ENCODE peak calls at places on chromosomes 5 and 9, in four cellular contexts. J is CD8-positive, alpha-beta memory T cell; M is thyroid gland; K is fibroblast of mammary gland. Q is an unnamed sample.

GRCh38 chr5:172634106-172634899 is 6.8 kb upstream of the NEURL1B start:
- DNase-seq in J (no peak), M (no peak), K (no peak), Q (no peak)

GRCh38 chr9:134293576-134294227 is 32.6 kb upstream of the RXRA start:
- DNase-seq in J (no peak), M (no peak), K (peak), Q (peak)

GRCh38 chr5:84249918-84250635 is 134.6 kb downstream of the EDIL3 start:
- DNase-seq in J (no peak), M (no peak), K (peak), Q (peak)

GRCh38 chr5:96275051-96275450 is 158.0 kb downstream of the PCSK1 start:
- DNase-seq in J (no peak), M (no peak), K (no peak), Q (no peak)

GRCh38 chr5:84239509-84239908 is 145.2 kb downstream of the EDIL3 start:
- DNase-seq in J (no peak), M (no peak), K (peak), Q (peak)

GRCh38 chr5:39877479-39877878 is 452.7 kb upstream of the DAB2 start:
- DNase-seq in J (no peak), M (no peak), K (no peak), Q (no peak)

GRCh38 chr5:91145233-91145620 is 237.9 kb downstream of the ARRDC3 start:
- DNase-seq in J (no peak), M (no peak), K (no peak), Q (no peak)

GRCh38 chr5:20833081-20833627 is 845.2 kb upstream of the CDH18 start:
- DNase-seq in J (no peak), M (no peak), K (no peak), Q (no peak)

GRCh38 chr5:173890195-173890951 is 2.2 kb downstream of the CPEB4 start:
- DNase-seq in J (no peak), M (peak), K (peak), Q (peak)

GRCh38 chr5:76836585-76836984 is 13.2 kb upstream of the S100Z start:
- DNase-seq in J (no peak), M (no peak), K (peak), Q (no peak)

GRCh38 chr5:17219006-17219422 is 1.6 kb downstream of the BASP1 start:
- DNase-seq in J (no peak), M (peak), K (no peak), Q (peak)

GRCh38 chr9:135850737-135851136 is 56.6 kb downstream of the CAMSAP1 start:
- DNase-seq in J (no peak), M (no peak), K (no peak), Q (peak)

GRCh38 chr9:132507670-132508469 is 74.5 kb upstream of the BARHL1 start:
- DNase-seq in J (peak), M (peak), K (peak), Q (peak)

GRCh38 chr5:177539411-177539810 is 15.0 kb downstream of the FAM193B start:
- DNase-seq in J (no peak), M (no peak), K (peak), Q (peak)

GRCh38 chr9:125361837-125362531 is 100.4 kb downstream of the GAPVD1 start:
- DNase-seq in J (no peak), M (no peak), K (peak), Q (peak)

GRCh38 chr5:10856071-10856470 is 95.0 kb upstream of the DAP start:
- DNase-seq in J (no peak), M (no peak), K (no peak), Q (no peak)

GRCh38 chr5:168637281-168637680 is 58.1 kb upstream of the PANK3 start:
- DNase-seq in J (no peak), M (no peak), K (no peak), Q (no peak)

GRCh38 chr9:83708515-83709158 is 879 bp upstream of the UBQLN1 start:
- DNase-seq in J (peak), M (peak), K (peak), Q (peak)

GRCh38 chr9:33924978-33925797 is 108.2 kb downstream of the UBE2R2 start:
- DNase-seq in J (no peak), M (peak), K (peak), Q (peak)

GRCh38 chr9:96150324-96151023 is 151.5 kb downstream of the HSD17B3 start:
- DNase-seq in J (peak), M (no peak), K (no peak), Q (peak)

GRCh38 chr5:157523976-157524375 is 51.6 kb downstream of the ADAM19 start:
- DNase-seq in J (no peak), M (peak), K (no peak), Q (no peak)

GRCh38 chr9:122107291-122107805 is 14.2 kb upstream of the TTLL11 start:
- DNase-seq in J (no peak), M (no peak), K (no peak), Q (peak)

GRCh38 chr9:104557179-104557634 is 11.8 kb upstream of the OR13C8 start:
- DNase-seq in J (no peak), M (no peak), K (no peak), Q (no peak)

GRCh38 chr5:75965292-75965691 is 117.9 kb upstream of the SV2C start:
- DNase-seq in J (no peak), M (no peak), K (no peak), Q (no peak)

GRCh38 chr5:15133456-15133965 is 261.9 kb upstream of the ANKH start:
- DNase-seq in J (no peak), M (no peak), K (no peak), Q (no peak)

GRCh38 chr5:462051-462481 is 19.1 kb downstream of the EXOC3 start:
- DNase-seq in J (no peak), M (no peak), K (no peak), Q (no peak)

GRCh38 chr9:91042024-91042423 is 240.4 kb downstream of the SYK start:
- DNase-seq in J (no peak), M (no peak), K (no peak), Q (no peak)

GRCh38 chr5:72951850-72952468 is 3.9 kb upstream of the FCHO2 start:
- DNase-seq in J (no peak), M (peak), K (peak), Q (peak)

DNA sequence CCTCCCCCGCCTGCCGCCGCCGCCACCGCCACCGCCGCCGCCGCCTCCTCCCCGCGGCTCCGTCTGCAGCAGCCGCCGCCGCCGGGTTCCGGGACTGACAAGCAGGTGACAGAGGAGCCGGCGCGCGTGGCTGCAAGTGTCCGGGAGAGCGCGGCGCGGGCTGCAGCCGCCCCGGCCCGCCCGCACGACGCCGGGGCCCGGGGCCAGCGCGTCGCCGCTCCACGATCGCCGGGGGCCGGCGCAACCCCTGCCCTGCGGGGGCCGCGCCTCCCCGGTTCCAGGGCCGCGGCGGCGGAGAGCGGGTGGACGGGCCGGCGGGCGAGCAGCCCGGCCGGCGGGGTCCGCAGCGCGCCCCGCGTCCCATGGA is 343 bp downstream of the LMX1B start:
- DNase-seq in J (no peak), M (peak), K (no peak), Q (peak)
- H3K4me3 ChIP-seq in J (no peak), M (no peak), K (no peak), Q (no peak)

DNA sequence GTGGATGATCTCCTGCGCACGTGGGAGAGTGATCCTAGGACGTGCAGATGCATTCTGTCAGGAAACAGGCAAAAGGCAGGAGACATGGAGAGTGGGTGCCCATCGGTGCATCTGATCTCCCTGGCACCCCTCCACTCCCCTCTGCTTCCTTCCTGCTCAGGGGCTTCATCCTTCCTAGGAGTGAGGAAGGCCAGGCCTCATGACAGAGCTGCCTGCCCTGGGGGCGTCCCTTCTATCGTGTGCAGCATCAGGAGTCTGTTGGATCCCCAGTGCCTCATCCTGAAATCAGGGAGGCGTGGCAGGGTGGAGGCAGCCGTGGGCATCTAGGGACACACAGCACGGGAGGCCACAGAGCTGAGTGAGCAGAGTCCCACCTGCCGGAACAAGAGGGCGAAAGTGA is 30.1 kb downstream of the UBE2QL1 start:
- DNase-seq in J (no peak), M (no peak), K (no peak), Q (no peak)
- H3K4me3 ChIP-seq in J (no peak), M (no peak), K (no peak), Q (no peak)

DNA sequence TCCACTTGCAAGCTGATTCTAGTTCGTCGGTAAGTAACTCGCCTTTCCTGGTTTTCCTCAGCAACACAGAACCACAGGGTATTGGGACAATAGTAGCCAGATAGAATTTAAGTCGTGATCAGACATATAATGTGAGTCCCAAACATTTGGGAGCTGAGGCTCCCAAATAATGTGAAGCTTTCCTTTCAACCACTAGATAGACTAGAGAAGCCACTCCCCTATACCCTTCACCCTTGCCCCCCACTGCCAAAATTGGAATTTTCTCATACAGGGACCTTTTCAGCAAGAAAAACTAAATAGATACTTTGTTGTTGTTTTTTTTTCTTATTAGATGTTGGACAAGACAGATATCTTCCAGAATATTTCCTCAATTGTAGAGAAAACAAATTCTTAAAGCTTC is 1.9 kb downstream of the C6 start:
- DNase-seq in J (no peak), M (no peak), K (no peak), Q (no peak)
- H3K4me3 ChIP-seq in J (no peak), M (no peak), K (no peak), Q (no peak)

GRCh38 chr9:36164361-36164760 is 4.8 kb upstream of the CCIN start:
- DNase-seq in J (no peak), M (no peak), K (no peak), Q (peak)

GRCh38 chr9:36166150-36166927 is 2.8 kb upstream of the CCIN start:
- DNase-seq in J (peak), M (peak), K (peak), Q (peak)

GRCh38 chr9:36164989-36165388 is 4.2 kb upstream of the CCIN start:
- DNase-seq in J (no peak), M (no peak), K (no peak), Q (peak)

GRCh38 chr9:36163840-36164175 is 5.4 kb upstream of the CCIN start:
- DNase-seq in J (no peak), M (no peak), K (peak), Q (peak)

DNA sequence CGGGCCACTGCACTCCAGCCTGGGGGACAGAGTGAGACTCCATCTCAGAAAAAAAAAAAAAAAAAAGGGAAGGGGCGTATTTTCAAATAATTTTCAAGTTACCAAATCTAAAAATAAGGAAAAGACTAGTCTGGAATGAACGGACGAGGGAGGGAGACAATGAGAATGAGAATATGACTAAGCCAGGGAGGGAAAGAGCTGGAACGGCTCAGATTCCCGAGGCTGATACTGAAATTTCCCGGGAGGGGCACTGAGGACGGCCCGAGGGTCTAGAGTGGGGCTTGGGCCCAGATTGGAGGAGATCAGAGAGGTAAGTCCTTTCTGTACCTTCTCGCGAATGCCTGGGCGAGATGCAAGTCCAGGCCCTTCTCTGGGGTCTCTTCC is 3.4 kb upstream of the CCIN start:
- DNase-seq in J (no peak), M (no peak), K (peak), Q (peak)
- H3K4me3 ChIP-seq in J (no peak), M (no peak), K (peak), Q (peak)

DNA sequence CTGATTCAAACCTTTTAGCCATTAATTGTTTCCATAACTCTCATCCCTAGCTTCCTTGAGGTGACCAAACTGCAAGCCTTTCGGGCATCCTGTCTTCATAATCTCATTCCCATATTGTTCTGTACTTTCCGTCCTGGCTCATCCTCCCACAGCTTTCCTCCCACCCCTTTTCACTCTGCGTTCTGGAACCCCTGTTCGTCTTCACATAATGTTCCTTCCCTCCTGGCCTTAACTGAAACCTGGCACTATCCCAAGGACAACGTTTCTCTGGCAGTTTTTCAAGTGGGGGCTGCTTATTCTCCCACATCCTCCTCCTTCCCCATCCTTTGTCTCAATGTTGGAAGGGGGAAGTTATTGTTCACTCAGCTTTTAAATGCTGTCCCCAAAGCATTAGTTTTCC is 1.5 kb downstream of the ZNF189 start:
- DNase-seq in J (no peak), M (no peak), K (peak), Q (no peak)
- H3K4me3 ChIP-seq in J (no peak), M (no peak), K (peak), Q (peak)

GRCh38 chr5:58454025-58454424 is 5.9 kb downstream of the PLK2 start:
- DNase-seq in J (no peak), M (no peak), K (no peak), Q (no peak)
- H3K4me3 ChIP-seq in J (no peak), M (no peak), K (no peak), Q (peak)

Q was measured in osteoblast.